ENCODE peak calls at places on chromosomes 12 and 14, in ten cellular contexts. One of them, this sample, is unnamed.

GRCh38 chr12:41932470-41932991 is 212.1 kb downstream of the GXYLT1 start:
- DNase-seq in adrenal gland: peak; percentile 66
- DNase-seq in occipital lobe: peak; percentile 71
- DNase-seq in SJSA1: no peak
- DNase-seq in EH: peak; percentile 16
- DNase-seq in HuH-7.5: peak; percentile 42
- DNase-seq in Ammon's horn: peak; percentile 78
- DNase-seq in stimulated activated CD4-positive, alpha-beta T cell treated with anti-CD3 and anti-CD28 coated beads, TNF-alpha, amount 100 ng/mL, for 24 hours: no peak
- DNase-seq in left ventricle myocardium superior: peak; percentile 87
- DNase-seq in NCI-H1417: peak; percentile 95
- DNase-seq in this sample: peak; percentile 9

GRCh38 chr14:71931492-71932228 is 569 bp upstream of the RGS6 start:
- DNase-seq in adrenal gland: no peak
- DNase-seq in occipital lobe: peak; percentile 29
- DNase-seq in SJSA1: no peak
- DNase-seq in EH: no peak
- DNase-seq in HuH-7.5: no peak
- DNase-seq in Ammon's horn: peak; percentile 24
- DNase-seq in stimulated activated CD4-positive, alpha-beta T cell treated with anti-CD3 and anti-CD28 coated beads, TNF-alpha, amount 100 ng/mL, for 24 hours: no peak
- DNase-seq in left ventricle myocardium superior: peak; percentile 54
- DNase-seq in NCI-H1417: peak; percentile 69
- DNase-seq in this sample: no peak

GRCh38 chr12:87866602-87867292 is 162.5 kb downstream of the C12orf50 start:
- DNase-seq in adrenal gland: no peak
- DNase-seq in occipital lobe: no peak
- DNase-seq in SJSA1: no peak
- DNase-seq in EH: peak; percentile 15
- DNase-seq in HuH-7.5: no peak
- DNase-seq in Ammon's horn: no peak
- DNase-seq in stimulated activated CD4-positive, alpha-beta T cell treated with anti-CD3 and anti-CD28 coated beads, TNF-alpha, amount 100 ng/mL, for 24 hours: no peak
- DNase-seq in left ventricle myocardium superior: no peak
- DNase-seq in NCI-H1417: no peak
- DNase-seq in this sample: peak; percentile 8

GRCh38 chr12:124867389-124867930 is 3.8 kb upstream of the SCARB1 start:
- DNase-seq in adrenal gland: peak; percentile 78
- DNase-seq in occipital lobe: no peak
- DNase-seq in SJSA1: no peak
- DNase-seq in EH: peak; percentile 56
- DNase-seq in HuH-7.5: no peak
- DNase-seq in Ammon's horn: no peak
- DNase-seq in stimulated activated CD4-positive, alpha-beta T cell treated with anti-CD3 and anti-CD28 coated beads, TNF-alpha, amount 100 ng/mL, for 24 hours: no peak
- DNase-seq in left ventricle myocardium superior: no peak
- DNase-seq in NCI-H1417: no peak
- DNase-seq in this sample: peak; percentile 79

GRCh38 chr12:20342111-20342510 is 26.2 kb upstream of the PDE3A start:
- DNase-seq in adrenal gland: no peak
- DNase-seq in occipital lobe: no peak
- DNase-seq in SJSA1: no peak
- DNase-seq in EH: peak; percentile 95
- DNase-seq in HuH-7.5: no peak
- DNase-seq in Ammon's horn: no peak
- DNase-seq in stimulated activated CD4-positive, alpha-beta T cell treated with anti-CD3 and anti-CD28 coated beads, TNF-alpha, amount 100 ng/mL, for 24 hours: no peak
- DNase-seq in left ventricle myocardium superior: no peak
- DNase-seq in NCI-H1417: no peak
- DNase-seq in this sample: peak; percentile 16

GRCh38 chr12:26750531-26751171 is 82.3 kb downstream of the ITPR2 start:
- DNase-seq in adrenal gland: no peak
- DNase-seq in occipital lobe: no peak
- DNase-seq in SJSA1: no peak
- DNase-seq in EH: no peak
- DNase-seq in HuH-7.5: no peak
- DNase-seq in Ammon's horn: no peak
- DNase-seq in stimulated activated CD4-positive, alpha-beta T cell treated with anti-CD3 and anti-CD28 coated beads, TNF-alpha, amount 100 ng/mL, for 24 hours: no peak
- DNase-seq in left ventricle myocardium superior: no peak
- DNase-seq in NCI-H1417: no peak
- DNase-seq in this sample: no peak

GRCh38 chr14:101539929-101540328 is 21.4 kb upstream of the DIO3 start:
- DNase-seq in adrenal gland: no peak
- DNase-seq in occipital lobe: no peak
- DNase-seq in SJSA1: no peak
- DNase-seq in EH: no peak
- DNase-seq in HuH-7.5: no peak
- DNase-seq in Ammon's horn: no peak
- DNase-seq in stimulated activated CD4-positive, alpha-beta T cell treated with anti-CD3 and anti-CD28 coated beads, TNF-alpha, amount 100 ng/mL, for 24 hours: no peak
- DNase-seq in left ventricle myocardium superior: no peak
- DNase-seq in NCI-H1417: no peak
- DNase-seq in this sample: no peak

GRCh38 chr14:53399057-53399456 is 245.9 kb upstream of the DDHD1 start:
- DNase-seq in adrenal gland: no peak
- DNase-seq in occipital lobe: no peak
- DNase-seq in SJSA1: no peak
- DNase-seq in EH: peak; percentile 80
- DNase-seq in HuH-7.5: peak; percentile 4
- DNase-seq in Ammon's horn: no peak
- DNase-seq in stimulated activated CD4-positive, alpha-beta T cell treated with anti-CD3 and anti-CD28 coated beads, TNF-alpha, amount 100 ng/mL, for 24 hours: no peak
- DNase-seq in left ventricle myocardium superior: no peak
- DNase-seq in NCI-H1417: no peak
- DNase-seq in this sample: peak; percentile 58

GRCh38 chr12:79415754-79416435 is 274.9 kb downstream of the PAWR start:
- DNase-seq in adrenal gland: no peak
- DNase-seq in occipital lobe: no peak
- DNase-seq in SJSA1: no peak
- DNase-seq in EH: peak; percentile 35
- DNase-seq in HuH-7.5: no peak
- DNase-seq in Ammon's horn: no peak
- DNase-seq in stimulated activated CD4-positive, alpha-beta T cell treated with anti-CD3 and anti-CD28 coated beads, TNF-alpha, amount 100 ng/mL, for 24 hours: no peak
- DNase-seq in left ventricle myocardium superior: no peak
- DNase-seq in NCI-H1417: no peak
- DNase-seq in this sample: peak; percentile 45

This sample was measured in fibroblast of villous mesenchyme.